ENCODE peak calls at places on chromosomes 5 and 9, in four cellular contexts. L, E, C and B are unnamed samples.

GRCh38 chr9:99050924-99051323 is 54.0 kb upstream of the TGFBR1 start:
- DNase-seq in L (no peak), C (no peak), E (no peak), B (no peak)

GRCh38 chr5:131981516-131981915 is 29.9 kb downstream of the ACSL6 start:
- DNase-seq in E (no peak), L (no peak), C (no peak), B (no peak)

GRCh38 chr5:87329114-87329513 is 61.4 kb downstream of the RASA1 start:
- DNase-seq in L (no peak), E (no peak), C (no peak), B (no peak)

GRCh38 chr9:86943223-86943870 is 4.0 kb downstream of the GAS1 start:
- DNase-seq in E (no peak), C (no peak), L (no peak), B (no peak)

GRCh38 chr9:74920944-74921626 is 31.6 kb downstream of the C9orf40 start:
- DNase-seq in L (no peak), E (no peak), C (no peak), B (no peak)

GRCh38 chr9:99169086-99169485 is 52.7 kb downstream of the ALG2 start:
- DNase-seq in C (no peak), L (no peak), E (no peak), B (no peak)

GRCh38 chr9:126564716-126565115 is 49.0 kb upstream of the LMX1B start:
- DNase-seq in C (no peak), L (no peak), E (no peak), B (no peak)

GRCh38 chr5:65707663-65708062 is 14.2 kb downstream of the SGTB start:
- DNase-seq in L (no peak), E (no peak), C (no peak), B (no peak)

GRCh38 chr9:110700953-110701352 is 32.4 kb downstream of the MUSK start:
- DNase-seq in C (peak), L (no peak), E (no peak), B (no peak)

GRCh38 chr5:168910874-168911273 is 331.7 kb upstream of the PANK3 start:
- DNase-seq in E (no peak), L (no peak), C (no peak), B (no peak)

GRCh38 chr5:136584474-136584873 is 219.1 kb upstream of the TRPC7 start:
- DNase-seq in C (no peak), L (no peak), E (no peak), B (no peak)

GRCh38 chr5:94017579-94017978 is 276.2 kb upstream of the POU5F2 start:
- DNase-seq in C (no peak), L (no peak), E (no peak), B (no peak)

GRCh38 chr9:126052791-126053190 is 273.8 kb upstream of the MVB12B start:
- DNase-seq in L (no peak), E (peak), C (no peak), B (no peak)

GRCh38 chr5:9765421-9765820 is 135.3 kb upstream of the TAS2R1 start:
- DNase-seq in L (no peak), C (peak), E (no peak), B (no peak)

GRCh38 chr5:98969400-98969799 is 40.6 kb upstream of the CHD1 start:
- DNase-seq in L (no peak), C (no peak), E (no peak), B (no peak)

GRCh38 chr9:74960548-74960947 is 7.8 kb upstream of the C9orf40 start:
- DNase-seq in C (no peak), L (no peak), E (no peak), B (no peak)

GRCh38 chr5:43432486-43433365 is 20.5 kb upstream of the CCL28 start:
- DNase-seq in E (peak), L (no peak), C (peak), B (no peak)

GRCh38 chr5:43038523-43038989 is 1.6 kb downstream of the ANXA2R start:
- DNase-seq in C (no peak), E (no peak), L (peak), B (no peak)

GRCh38 chr5:56670916-56671315 is 144.4 kb upstream of the MAP3K1 start:
- DNase-seq in C (no peak), L (no peak), E (no peak), B (no peak)

GRCh38 chr9:72193478-72193881 is 44.2 kb downstream of the GDA start:
- DNase-seq in L (no peak), E (no peak), C (no peak), B (no peak)

GRCh38 chr5:172531704-172532026 is 77.3 kb upstream of the SH3PXD2B start:
- DNase-seq in E (no peak), L (no peak), C (no peak), B (no peak)

GRCh38 chr5:83471405-83472212 is at the start of gene VCAN:
- DNase-seq in C (peak), E (peak), L (peak), B (peak)

GRCh38 chr5:96868603-96869371 is 7.5 kb upstream of the ERAP2 start:
- DNase-seq in L (no peak), E (no peak), C (peak), B (peak)

GRCh38 chr5:115522832-115523365 is 21.7 kb downstream of the FEM1C start:
- DNase-seq in C (no peak), L (no peak), E (no peak), B (no peak)

GRCh38 chr9:98147582-98147981 is 28.6 kb upstream of the TRIM14 start:
- DNase-seq in L (no peak), E (no peak), C (no peak), B (no peak)

GRCh38 chr9:134227451-134228411 is 63.4 kb upstream of the RNU6ATAC start:
- DNase-seq in C (no peak), E (peak), L (no peak), B (no peak)

GRCh38 chr5:133293953-133294352 is 242.1 kb downstream of the HSPA4 start:
- DNase-seq in L (no peak), E (no peak), C (no peak), B (no peak)

GRCh38 chr5:139246394-139246793 is 47.1 kb upstream of the MATR3 start:
- DNase-seq in E (no peak), C (peak), L (no peak), B (peak)

GRCh38 chr5:149147673-149148072 is 6.4 kb downstream of the ABLIM3 start:
- DNase-seq in C (no peak), L (no peak), E (no peak), B (peak)

GRCh38 chr9:122121931-122122330 is 28.8 kb upstream of the TTLL11 start:
- DNase-seq in L (no peak), C (no peak), E (no peak), B (no peak)